ENCODE peak calls at places on chromosome 9, in six cellular contexts. U is left lung, A is brain microvascular endothelial cell, B is choroid plexus epithelial cell, Y is AG04450, E is glutamatergic neuron. P is an unnamed sample.

GRCh38 chr9:121581775-121582600 is 69.4 kb upstream of the DAB2IP start:
- DNase-seq in U (peak), A (no peak), B (no peak), Y (no peak), E (no peak), P (no peak)

GRCh38 chr9:20580673-20581072 is 41.6 kb downstream of the MLLT3 start:
- DNase-seq in U (no peak), A (no peak), B (no peak), Y (no peak), E (no peak), P (no peak)

GRCh38 chr9:33239922-33240321 is at the start of gene SPINK4:
- DNase-seq in U (no peak), A (no peak), B (no peak), Y (no peak), E (no peak), P (no peak)

GRCh38 chr9:72790934-72791333 is 161.9 kb downstream of the ALDH1A1 start:
- DNase-seq in U (no peak), A (no peak), B (no peak), Y (no peak), E (no peak), P (no peak)

GRCh38 chr9:126361810-126362238 is 35.2 kb downstream of the MVB12B start:
- DNase-seq in U (no peak), A (no peak), B (no peak), Y (no peak), E (no peak), P (no peak)

GRCh38 chr9:70044450-70045307 is 1.0 kb downstream of the MAMDC2 start:
- DNase-seq in U (peak), A (peak), B (peak), Y (no peak), E (no peak), P (no peak)

GRCh38 chr9:71826289-71826688 is 58.0 kb upstream of the CEMIP2 start:
- DNase-seq in U (no peak), A (no peak), B (no peak), Y (no peak), E (no peak), P (no peak)

GRCh38 chr9:97567182-97567893 is 65.8 kb downstream of the TSTD2 start:
- DNase-seq in U (no peak), A (no peak), B (no peak), Y (no peak), E (no peak), P (no peak)

GRCh38 chr9:109935406-109936087 is 155.5 kb downstream of the PALM2AKAP2 start:
- DNase-seq in U (no peak), A (no peak), B (no peak), Y (no peak), E (no peak), P (no peak)

GRCh38 chr9:128325629-128326028 is 3.0 kb downstream of the COQ4 start:
- DNase-seq in U (no peak), A (no peak), B (no peak), Y (no peak), E (no peak), P (no peak)

GRCh38 chr9:124149992-124150391 is 107.8 kb upstream of the NEK6 start:
- DNase-seq in U (no peak), A (no peak), B (peak), Y (no peak), E (no peak), P (no peak)

GRCh38 chr9:128987800-128988199 is 40.3 kb downstream of the NUP188 start:
- DNase-seq in U (no peak), A (peak), B (peak), Y (peak), E (no peak), P (peak)

GRCh38 chr9:127923046-127923445 is 6.2 kb upstream of the ST6GALNAC4 start:
- DNase-seq in U (no peak), A (no peak), B (no peak), Y (no peak), E (no peak), P (no peak)

GRCh38 chr9:76895186-76895585 is 10.7 kb downstream of the PRUNE2 start:
- DNase-seq in U (no peak), A (no peak), B (no peak), Y (no peak), E (no peak), P (no peak)

GRCh38 chr9:109313351-109313750 is 7.5 kb downstream of the EPB41L4B start:
- DNase-seq in U (no peak), A (no peak), B (no peak), Y (no peak), E (no peak), P (no peak)

DNA sequence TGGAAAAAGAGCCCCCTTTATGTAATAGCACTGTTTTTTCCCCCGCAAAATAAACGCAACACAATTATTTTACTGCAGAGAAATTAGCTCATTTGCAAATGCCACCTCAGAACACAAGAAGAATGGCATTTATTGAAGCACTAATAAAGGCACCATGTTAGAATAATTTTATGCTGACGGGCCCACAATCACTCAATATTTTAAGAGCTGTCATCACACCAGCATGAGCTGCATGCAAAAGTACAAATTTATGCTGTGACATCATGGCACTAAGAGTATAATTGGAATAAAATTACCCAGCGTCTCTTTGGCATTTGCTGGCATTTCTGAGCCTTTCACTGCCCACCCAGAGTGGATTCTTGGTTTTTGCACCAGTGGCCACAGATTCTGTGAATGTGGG is 364.6 kb downstream of the TLE4 start:
- DNase-seq in U (no peak), A (no peak), B (no peak), Y (no peak), E (no peak), P (no peak)
- TF ChIP-seq CTCF in U (no peak), A (no peak), B (no peak), Y (no peak), E (no peak), P (no peak)

GRCh38 chr9:116166713-116167112 is 13.1 kb downstream of the PAPPA start:
- DNase-seq in U (no peak), A (no peak), B (no peak), Y (no peak), E (no peak), P (no peak)
- TF ChIP-seq CTCF in U (no peak), A (peak), B (peak), Y (peak), E (peak), P (no peak)

DNA sequence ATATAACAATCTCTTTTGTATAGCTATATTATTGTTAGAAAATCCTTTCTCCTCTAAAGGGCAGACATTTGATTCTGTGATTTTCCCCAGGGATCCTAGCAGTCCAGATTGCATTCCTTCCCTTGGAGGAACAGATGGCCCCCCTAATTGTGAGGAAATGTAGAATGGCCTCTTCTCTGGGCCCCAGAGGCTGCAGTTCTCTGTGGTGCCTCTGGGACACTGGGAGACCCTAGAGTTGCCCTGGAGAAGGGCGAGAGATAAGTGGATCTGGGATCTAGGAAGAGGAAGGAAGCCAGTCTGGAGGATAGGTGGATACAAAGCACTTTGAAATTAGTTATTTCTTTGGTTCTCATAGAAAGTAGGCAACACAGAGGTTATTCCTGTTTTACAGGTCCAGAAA is 1.9 kb upstream of the HINT2 start:
- DNase-seq in U (no peak), A (no peak), B (no peak), Y (no peak), E (peak), P (no peak)
- TF ChIP-seq CTCF in U (no peak), A (peak), B (peak), Y (peak), E (peak), P (no peak)

GRCh38 chr9:93209097-93209496 is 25.2 kb downstream of the WNK2 start:
- DNase-seq in U (peak), A (no peak), B (no peak), Y (no peak), E (no peak), P (no peak)

GRCh38 chr9:93207860-93208734 is 24.2 kb downstream of the WNK2 start:
- DNase-seq in U (peak), A (no peak), B (no peak), Y (no peak), E (peak), P (no peak)

GRCh38 chr9:93206576-93207155 is 22.7 kb downstream of the WNK2 start:
- DNase-seq in U (peak), A (no peak), B (no peak), Y (no peak), E (peak), P (no peak)

GRCh38 chr9:93205896-93206575 is 22.1 kb downstream of the WNK2 start:
- DNase-seq in U (peak), A (no peak), B (no peak), Y (no peak), E (no peak), P (no peak)

GRCh38 chr9:93207326-93207814 is 23.4 kb downstream of the WNK2 start:
- DNase-seq in U (peak), A (peak), B (peak), Y (no peak), E (no peak), P (peak)
- TF ChIP-seq CTCF in U (no peak), A (no peak), B (no peak), Y (no peak), E (no peak), P (peak)

DNA sequence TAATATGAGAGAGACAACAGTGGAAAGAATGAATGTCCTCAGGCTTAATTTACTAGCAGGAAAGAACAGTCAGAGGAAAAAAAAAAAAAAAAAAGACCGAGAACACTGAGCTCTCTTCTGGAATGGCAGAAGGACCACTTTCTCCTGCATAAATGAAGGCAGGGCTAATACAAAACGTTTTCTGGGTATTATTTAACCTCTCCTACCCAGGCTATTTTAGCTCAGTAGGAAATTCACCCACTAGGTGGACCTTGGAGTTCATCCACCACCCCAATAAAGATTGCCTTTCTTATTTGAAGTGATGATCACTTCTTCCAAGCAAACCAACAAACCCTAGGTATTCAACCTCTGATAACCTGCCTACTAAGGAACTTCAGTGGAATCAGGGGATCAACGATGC is 3.7 kb downstream of the GLIS3 start:
- DNase-seq in U (no peak), A (no peak), B (no peak), Y (no peak), E (no peak), P (no peak)
- TF ChIP-seq CTCF in U (no peak), A (peak), B (no peak), Y (peak), E (no peak), P (no peak)

DNA sequence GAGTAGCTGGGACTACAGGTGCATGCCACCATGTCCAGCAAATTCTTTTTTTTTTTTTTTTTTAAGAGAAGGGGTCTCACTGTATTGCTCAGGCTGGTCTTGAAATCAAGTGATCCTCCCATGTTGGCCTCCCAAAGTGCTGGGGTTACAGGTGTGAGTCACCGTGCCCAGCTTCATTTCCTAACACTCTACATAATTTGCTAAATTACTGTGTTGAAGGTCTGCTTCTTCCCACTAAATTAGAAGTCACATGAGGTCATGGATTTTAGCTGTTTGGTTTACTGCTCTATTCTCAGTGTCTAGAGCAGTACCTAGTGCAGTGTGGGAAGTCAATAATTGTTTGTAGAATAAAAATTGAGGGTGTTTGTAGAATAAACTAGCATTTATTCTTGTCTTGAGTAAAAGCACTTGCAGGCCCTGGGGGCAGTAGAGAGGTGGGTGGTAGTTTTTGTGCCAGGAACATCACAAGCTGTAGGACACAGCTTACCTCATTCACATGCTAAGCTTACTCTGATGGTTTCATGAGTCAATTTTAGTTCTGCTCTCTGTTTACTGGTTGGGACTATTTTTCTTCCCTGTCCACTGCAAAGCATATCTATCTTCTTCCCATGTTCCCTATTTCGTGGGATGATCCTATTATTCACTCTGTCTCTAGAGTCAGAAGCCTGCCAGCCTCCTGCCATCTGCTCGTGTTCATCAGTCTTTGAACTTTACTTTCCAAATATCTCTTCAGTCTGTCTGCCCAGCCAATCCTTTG is 7.0 kb downstream of the TEX48 start:
- DNase-seq in U (no peak), A (no peak), B (peak), Y (no peak), E (no peak), P (no peak)
- TF ChIP-seq CTCF in U (no peak), A (peak), B (peak), Y (peak), E (no peak), P (no peak)